ENCODE peak calls at places on chromosome 20, in six cellular contexts. One of them, this sample, is unnamed.
A peak's percentile ranks its signal among the peaks of the same experiment; 100 is the strongest.

GRCh38 chr20:38275815-38276550 is 15.4 kb upstream of the KIAA1755 start:
- DNase-seq in epithelial cell of esophagus: peak; percentile 88
- DNase-seq in H54: no peak
- DNase-seq in ACHN: peak; percentile 22
- DNase-seq in SW480: peak; percentile 43
- DNase-seq in stimulated activated CD4-positive, alpha-beta T cell treated with anti-CD3 and anti-CD28 coated beads, TNF-alpha, amount 100 ng/mL, for 24 hours: no peak
- DNase-seq in this sample: no peak

GRCh38 chr20:11193241-11193640 is 519.4 kb upstream of the JAG1 start:
- DNase-seq in epithelial cell of esophagus: peak; percentile 84
- DNase-seq in SW480: no peak
- DNase-seq in stimulated activated CD4-positive, alpha-beta T cell treated with anti-CD3 and anti-CD28 coated beads, TNF-alpha, amount 100 ng/mL, for 24 hours: no peak
- DNase-seq in ACHN: no peak
- DNase-seq in H54: no peak
- DNase-seq in this sample: no peak

GRCh38 chr20:3068075-3068474 is 3.3 kb upstream of the OXT start:
- DNase-seq in SW480: no peak
- DNase-seq in ACHN: no peak
- DNase-seq in epithelial cell of esophagus: no peak
- DNase-seq in H54: no peak
- DNase-seq in stimulated activated CD4-positive, alpha-beta T cell treated with anti-CD3 and anti-CD28 coated beads, TNF-alpha, amount 100 ng/mL, for 24 hours: no peak
- DNase-seq in this sample: no peak

GRCh38 chr20:574297-574942 is 30.8 kb upstream of the CSNK2A1 start:
- DNase-seq in H54: no peak
- DNase-seq in ACHN: no peak
- DNase-seq in stimulated activated CD4-positive, alpha-beta T cell treated with anti-CD3 and anti-CD28 coated beads, TNF-alpha, amount 100 ng/mL, for 24 hours: no peak
- DNase-seq in epithelial cell of esophagus: no peak
- DNase-seq in SW480: no peak
- DNase-seq in this sample: peak; percentile 72

GRCh38 chr20:62616728-62617621 is 25.3 kb upstream of the SLCO4A1 start:
- DNase-seq in SW480: peak; percentile 81
- DNase-seq in stimulated activated CD4-positive, alpha-beta T cell treated with anti-CD3 and anti-CD28 coated beads, TNF-alpha, amount 100 ng/mL, for 24 hours: peak; percentile 49
- DNase-seq in epithelial cell of esophagus: peak; percentile 61
- DNase-seq in ACHN: peak; percentile 62
- DNase-seq in H54: peak; percentile 86
- DNase-seq in this sample: peak; percentile 75

GRCh38 chr20:48366230-48366629 is 461.6 kb downstream of the PREX1 start:
- DNase-seq in stimulated activated CD4-positive, alpha-beta T cell treated with anti-CD3 and anti-CD28 coated beads, TNF-alpha, amount 100 ng/mL, for 24 hours: no peak
- DNase-seq in ACHN: no peak
- DNase-seq in epithelial cell of esophagus: no peak
- DNase-seq in SW480: no peak
- DNase-seq in H54: no peak
- DNase-seq in this sample: no peak

GRCh38 chr20:64158346-64159285 is 5.6 kb upstream of the MYT1 start:
- DNase-seq in H54: no peak
- DNase-seq in stimulated activated CD4-positive, alpha-beta T cell treated with anti-CD3 and anti-CD28 coated beads, TNF-alpha, amount 100 ng/mL, for 24 hours: no peak
- DNase-seq in epithelial cell of esophagus: no peak
- DNase-seq in SW480: peak; percentile 73
- DNase-seq in ACHN: no peak
- DNase-seq in this sample: no peak

GRCh38 chr20:46550441-46550840 is at the start of gene OCSTAMP:
- DNase-seq in ACHN: no peak
- DNase-seq in epithelial cell of esophagus: no peak
- DNase-seq in stimulated activated CD4-positive, alpha-beta T cell treated with anti-CD3 and anti-CD28 coated beads, TNF-alpha, amount 100 ng/mL, for 24 hours: no peak
- DNase-seq in H54: no peak
- DNase-seq in SW480: no peak
- DNase-seq in this sample: no peak

GRCh38 chr20:56689318-56689717 is 60.2 kb downstream of the TFAP2C start:
- DNase-seq in ACHN: peak; percentile 1
- DNase-seq in H54: peak; percentile 87
- DNase-seq in epithelial cell of esophagus: peak; percentile 51
- DNase-seq in stimulated activated CD4-positive, alpha-beta T cell treated with anti-CD3 and anti-CD28 coated beads, TNF-alpha, amount 100 ng/mL, for 24 hours: no peak
- DNase-seq in SW480: no peak
- DNase-seq in this sample: no peak

GRCh38 chr20:9884666-9885065 is 45.8 kb upstream of the PAK5 start:
- DNase-seq in ACHN: peak; percentile 2
- DNase-seq in H54: no peak
- DNase-seq in SW480: no peak
- DNase-seq in stimulated activated CD4-positive, alpha-beta T cell treated with anti-CD3 and anti-CD28 coated beads, TNF-alpha, amount 100 ng/mL, for 24 hours: no peak
- DNase-seq in epithelial cell of esophagus: no peak
- DNase-seq in this sample: no peak

GRCh38 chr20:9903048-9903651 is 64.3 kb upstream of the PAK5 start:
- DNase-seq in stimulated activated CD4-positive, alpha-beta T cell treated with anti-CD3 and anti-CD28 coated beads, TNF-alpha, amount 100 ng/mL, for 24 hours: no peak
- DNase-seq in H54: no peak
- DNase-seq in ACHN: peak; percentile 6
- DNase-seq in SW480: peak; percentile 7
- DNase-seq in epithelial cell of esophagus: peak; percentile 27
- DNase-seq in this sample: no peak

GRCh38 chr20:20711413-20711812 is 1.0 kb downstream of the RALGAPA2 start:
- DNase-seq in ACHN: no peak
- DNase-seq in SW480: peak; percentile 49
- DNase-seq in stimulated activated CD4-positive, alpha-beta T cell treated with anti-CD3 and anti-CD28 coated beads, TNF-alpha, amount 100 ng/mL, for 24 hours: no peak
- DNase-seq in epithelial cell of esophagus: peak; percentile 17
- DNase-seq in H54: no peak
- DNase-seq in this sample: no peak

GRCh38 chr20:20566523-20566922 is 145.9 kb downstream of the RALGAPA2 start:
- DNase-seq in ACHN: peak; percentile 23
- DNase-seq in stimulated activated CD4-positive, alpha-beta T cell treated with anti-CD3 and anti-CD28 coated beads, TNF-alpha, amount 100 ng/mL, for 24 hours: no peak
- DNase-seq in H54: no peak
- DNase-seq in SW480: no peak
- DNase-seq in epithelial cell of esophagus: no peak
- DNase-seq in this sample: no peak

GRCh38 chr20:11214281-11214680 is 540.5 kb upstream of the JAG1 start:
- DNase-seq in H54: no peak
- DNase-seq in SW480: no peak
- DNase-seq in ACHN: no peak
- DNase-seq in stimulated activated CD4-positive, alpha-beta T cell treated with anti-CD3 and anti-CD28 coated beads, TNF-alpha, amount 100 ng/mL, for 24 hours: no peak
- DNase-seq in epithelial cell of esophagus: no peak
- DNase-seq in this sample: no peak

GRCh38 chr20:25309395-25310267 is 61.7 kb downstream of the PYGB start:
- DNase-seq in ACHN: peak; percentile 85
- DNase-seq in epithelial cell of esophagus: peak; percentile 86
- DNase-seq in stimulated activated CD4-positive, alpha-beta T cell treated with anti-CD3 and anti-CD28 coated beads, TNF-alpha, amount 100 ng/mL, for 24 hours: no peak
- DNase-seq in H54: peak; percentile 67
- DNase-seq in SW480: peak; percentile 94
- DNase-seq in this sample: no peak

GRCh38 chr20:25275813-25276532 is 28.1 kb downstream of the PYGB start:
- DNase-seq in ACHN: no peak
- DNase-seq in epithelial cell of esophagus: no peak
- DNase-seq in stimulated activated CD4-positive, alpha-beta T cell treated with anti-CD3 and anti-CD28 coated beads, TNF-alpha, amount 100 ng/mL, for 24 hours: no peak
- DNase-seq in SW480: no peak
- DNase-seq in H54: no peak
- DNase-seq in this sample: peak; percentile 14

GRCh38 chr20:56393133-56393472 is 658 bp downstream of the CSTF1 start:
- DNase-seq in H54: no peak
- DNase-seq in SW480: no peak
- DNase-seq in stimulated activated CD4-positive, alpha-beta T cell treated with anti-CD3 and anti-CD28 coated beads, TNF-alpha, amount 100 ng/mL, for 24 hours: no peak
- DNase-seq in epithelial cell of esophagus: peak; percentile 8
- DNase-seq in ACHN: no peak
- DNase-seq in this sample: no peak

GRCh38 chr20:34096699-34097420 is 15.2 kb downstream of the EIF2S2 start:
- DNase-seq in ACHN: no peak
- DNase-seq in SW480: no peak
- DNase-seq in H54: no peak
- DNase-seq in stimulated activated CD4-positive, alpha-beta T cell treated with anti-CD3 and anti-CD28 coated beads, TNF-alpha, amount 100 ng/mL, for 24 hours: no peak
- DNase-seq in epithelial cell of esophagus: no peak
- DNase-seq in this sample: no peak

GRCh38 chr20:17796096-17796563 is 96.4 kb downstream of the BANF2 start:
- DNase-seq in stimulated activated CD4-positive, alpha-beta T cell treated with anti-CD3 and anti-CD28 coated beads, TNF-alpha, amount 100 ng/mL, for 24 hours: no peak
- DNase-seq in H54: no peak
- DNase-seq in epithelial cell of esophagus: peak; percentile 41
- DNase-seq in ACHN: no peak
- DNase-seq in SW480: no peak
- DNase-seq in this sample: peak; percentile 67

GRCh38 chr20:45105317-45105716 is 4.4 kb upstream of the KCNS1 start:
- DNase-seq in SW480: no peak
- DNase-seq in stimulated activated CD4-positive, alpha-beta T cell treated with anti-CD3 and anti-CD28 coated beads, TNF-alpha, amount 100 ng/mL, for 24 hours: no peak
- DNase-seq in epithelial cell of esophagus: no peak
- DNase-seq in H54: no peak
- DNase-seq in ACHN: peak; percentile 57
- DNase-seq in this sample: no peak

GRCh38 chr20:31678389-31679356 is 41.0 kb downstream of the COX4I2 start:
- DNase-seq in epithelial cell of esophagus: peak; percentile 47
- DNase-seq in stimulated activated CD4-positive, alpha-beta T cell treated with anti-CD3 and anti-CD28 coated beads, TNF-alpha, amount 100 ng/mL, for 24 hours: no peak
- DNase-seq in H54: no peak
- DNase-seq in ACHN: peak; percentile 73
- DNase-seq in SW480: peak; percentile 76
- DNase-seq in this sample: no peak

GRCh38 chr20:45945678-45946148 is 11.2 kb downstream of the PCIF1 start:
- DNase-seq in H54: peak; percentile 80
- DNase-seq in ACHN: no peak
- DNase-seq in SW480: no peak
- DNase-seq in epithelial cell of esophagus: no peak
- DNase-seq in stimulated activated CD4-positive, alpha-beta T cell treated with anti-CD3 and anti-CD28 coated beads, TNF-alpha, amount 100 ng/mL, for 24 hours: no peak
- DNase-seq in this sample: no peak

GRCh38 chr20:51631011-51631950 is 88.8 kb upstream of the NFATC2 start:
- DNase-seq in H54: peak; percentile 81
- DNase-seq in ACHN: peak; percentile 85
- DNase-seq in epithelial cell of esophagus: peak; percentile 91
- DNase-seq in stimulated activated CD4-positive, alpha-beta T cell treated with anti-CD3 and anti-CD28 coated beads, TNF-alpha, amount 100 ng/mL, for 24 hours: peak; percentile 27
- DNase-seq in SW480: peak; percentile 99
- DNase-seq in this sample: peak; percentile 65